ENCODE peak calls at places on chromosomes 7 and 10, in four cellular contexts. B is tibial nerve; G is CD8-positive, alpha-beta memory T cell; T is K562. H is an unnamed sample. For H3K4me1 and H3K9me3, the result is how much of the 10 kb centered on the place peaks cover.

GRCh38 chr7:116315293-116315692 is 105.0 kb downstream of the TES start:
- DNase-seq in B (no peak), G (no peak), T (no peak), H (no peak)

GRCh38 chr7:78090616-78091015 is 292.0 kb downstream of the PHTF2 start:
- DNase-seq in B (no peak), G (no peak), T (no peak), H (no peak)

GRCh38 chr7:106848851-106849442 is 16.1 kb upstream of the PIK3CG start:
- DNase-seq in B (no peak), G (no peak), T (peak), H (no peak)

GRCh38 chr7:43674559-43675436 is 54.5 kb downstream of the COA1 start:
- DNase-seq in B (no peak), G (no peak), T (peak), H (peak)

GRCh38 chr10:125159932-125160855 is at the start of gene CTBP2:
- DNase-seq in B (peak), G (no peak), T (peak), H (peak)

GRCh38 chr7:41030673-41031072 is 672.2 kb downstream of the INHBA start:
- DNase-seq in B (no peak), G (no peak), T (no peak), H (no peak)

GRCh38 chr7:131370523-131370968 is 42.9 kb downstream of the MKLN1 start:
- DNase-seq in B (no peak), G (peak), T (no peak), H (peak)

GRCh38 chr7:83852136-83852535 is 203.2 kb upstream of the SEMA3E start:
- DNase-seq in B (no peak), G (no peak), T (no peak), H (no peak)

GRCh38 chr7:105920766-105921165 is 42.3 kb upstream of the CDHR3 start:
- DNase-seq in B (no peak), G (no peak), T (no peak), H (no peak)

GRCh38 chr10:3828404-3829192 is 43.6 kb upstream of the KLF6 start:
- DNase-seq in B (no peak), G (peak), T (peak), H (peak)

GRCh38 chr10:122876493-122876855 is 2.9 kb downstream of the FAM24B start:
- DNase-seq in B (no peak), G (no peak), T (no peak), H (no peak)

GRCh38 chr10:83536426-83536825 is 602.9 kb upstream of the GHITM start:
- DNase-seq in B (no peak), G (no peak), T (no peak), H (no peak)

GRCh38 chr10:124087672-124088634 is 5.4 kb downstream of the CHST15 start:
- DNase-seq in B (no peak), G (no peak), T (no peak), H (peak)

GRCh38 chr10:93754761-93755160 is 3.0 kb upstream of the LGI1 start:
- DNase-seq in B (no peak), G (no peak), T (no peak), H (no peak)

GRCh38 chr10:117374506-117375359 is 507 bp downstream of the PDZD8 start:
- DNase-seq in B (no peak), G (no peak), T (peak), H (no peak)

GRCh38 chr10:49600046-49600445 is 10.1 kb upstream of the SLC18A3 start:
- DNase-seq in B (no peak), G (no peak), T (no peak), H (no peak)

GRCh38 chr7:24778543-24779282 is 21.4 kb upstream of the GSDME start:
- DNase-seq in B (peak), G (no peak), T (no peak), H (no peak)

GRCh38 chr10:6838118-6838517 is 258.0 kb upstream of the PRKCQ start:
- DNase-seq in B (no peak), G (no peak), T (no peak), H (no peak)

GRCh38 chr7:85068796-85069195 is 118.1 kb downstream of the SEMA3D start:
- DNase-seq in B (no peak), G (no peak), T (no peak), H (no peak)

GRCh38 chr10:124285587-124286527 is 132.9 kb downstream of the OAT start:
- DNase-seq in B (no peak), G (no peak), T (no peak), H (no peak)

GRCh38 chr10:119235381-119235780 is 28.0 kb downstream of the GRK5 start:
- DNase-seq in B (no peak), G (no peak), T (no peak), H (no peak)

GRCh38 chr10:124165827-124166226 is 72.4 kb upstream of the CHST15 start:
- DNase-seq in B (no peak), G (no peak), T (no peak), H (no peak)

GRCh38 chr7:73865738-73866445 is 4.9 kb downstream of the TMEM270 start:
- DNase-seq in B (peak), G (no peak), T (no peak), H (peak)

GRCh38 chr10:49613160-49613881 is 516 bp upstream of the CHAT start:
- DNase-seq in B (no peak), G (no peak), T (no peak), H (no peak)

GRCh38 chr7:30928254-30928872 is 16.7 kb downstream of the AQP1 start:
- DNase-seq in B (no peak), G (no peak), T (peak), H (no peak)
- H3K4me1 ChIP-seq in B (under half), G (under half), T (under half), H (under half)

GRCh38 chr7:54278847-54279246 is 263.3 kb upstream of the VSTM2A start:
- DNase-seq in B (no peak), G (no peak), T (no peak), H (no peak)
- H3K9me3 ChIP-seq in B (under half), G (under half), T (under half), H (under half)

GRCh38 chr7:120588411-120588810 is 269.5 kb downstream of the TSPAN12 start:
- DNase-seq in B (no peak), G (no peak), T (no peak), H (no peak)

GRCh38 chr7:120587281-120587680 is 270.7 kb downstream of the TSPAN12 start:
- DNase-seq in B (no peak), G (no peak), T (no peak), H (no peak)

GRCh38 chr7:120586561-120586960 is 271.4 kb downstream of the TSPAN12 start:
- DNase-seq in B (no peak), G (no peak), T (no peak), H (no peak)

GRCh38 chr7:120583835-120584586 is 273.9 kb downstream of the TSPAN12 start:
- DNase-seq in B (no peak), G (no peak), T (no peak), H (no peak)

DNA sequence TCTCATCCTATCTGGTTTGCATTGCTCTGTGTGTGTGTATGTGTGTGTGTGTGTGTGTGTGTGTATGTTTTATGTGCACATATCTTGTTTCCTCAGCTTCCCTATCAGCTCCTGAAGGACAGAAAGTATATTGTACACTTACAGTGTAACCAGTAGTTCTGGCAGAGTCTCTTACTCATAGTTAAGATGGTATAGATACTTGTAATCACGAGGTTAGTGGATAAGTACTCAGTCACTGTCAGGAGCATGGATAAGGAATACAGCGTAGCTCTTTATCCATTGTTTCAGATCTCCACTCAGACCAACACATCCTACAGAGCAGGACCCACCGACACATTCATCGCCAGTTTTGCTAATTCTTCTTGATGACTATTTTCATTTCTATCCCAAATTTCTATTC is 275.0 kb downstream of the TSPAN12 start:
- DNase-seq in B (no peak), G (no peak), T (no peak), H (no peak)
- H3K4me1 ChIP-seq in B (under half), G (under half), T (under half), H (under half)

DNA sequence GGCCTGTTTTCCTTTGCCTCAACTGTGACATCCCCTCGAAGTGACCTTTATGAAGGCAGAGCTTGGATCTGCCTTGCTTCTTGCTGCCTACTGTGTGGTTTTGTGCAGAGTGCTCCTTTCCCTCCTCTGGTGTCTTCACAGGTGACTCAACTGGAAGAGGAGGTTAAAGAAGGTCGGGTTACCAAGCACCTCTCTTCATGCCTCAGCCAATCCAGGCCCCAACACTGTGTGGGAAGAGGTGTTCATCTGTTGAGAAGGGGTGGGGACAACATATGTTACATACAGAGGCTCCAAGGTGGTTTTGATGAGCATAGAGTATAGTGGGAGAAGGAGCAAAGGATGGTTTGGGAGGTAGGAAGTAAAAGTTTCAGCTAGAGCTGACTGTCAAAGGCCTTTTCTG is 155.7 kb downstream of the AUTS2 start:
- DNase-seq in B (no peak), G (no peak), T (no peak), H (no peak)
- H3K9me3 ChIP-seq in B (under half), G (under half), T (under half), H (under half)

DNA sequence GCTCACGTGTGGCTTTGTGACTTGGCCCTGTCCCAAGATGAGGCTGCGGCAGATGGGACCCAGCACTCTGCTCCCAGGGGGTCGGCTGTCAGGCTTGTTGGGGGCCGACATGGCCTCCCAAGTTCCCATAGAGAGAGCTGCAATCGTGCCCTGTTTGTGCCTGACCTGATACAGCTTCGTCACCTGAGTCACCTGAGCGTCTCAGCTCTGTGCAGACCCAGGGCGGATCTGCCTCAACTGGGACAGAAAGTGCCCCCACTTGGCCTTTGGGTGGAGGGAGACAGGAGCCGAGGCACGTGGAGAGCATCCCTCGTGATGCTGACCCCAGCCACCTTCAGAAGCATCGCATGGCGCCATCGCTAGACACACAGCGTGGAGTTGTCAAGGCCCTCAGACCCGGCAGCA is 21.7 kb downstream of the PAPOLB start:
- DNase-seq in B (no peak), G (no peak), T (no peak), H (no peak)
- H3K4me1 ChIP-seq in B (under half), G (under half), T (under half), H (under half)

GRCh38 chr7:158164101-158165095 is 423.2 kb downstream of the PTPRN2 start:
- DNase-seq in B (no peak), G (no peak), T (no peak), H (no peak)

GRCh38 chr7:158166386-158167340 is 421.0 kb downstream of the PTPRN2 start:
- DNase-seq in B (no peak), G (no peak), T (no peak), H (no peak)

GRCh38 chr7:158165711-158166110 is 421.9 kb downstream of the PTPRN2 start:
- DNase-seq in B (no peak), G (no peak), T (no peak), H (no peak)

GRCh38 chr7:158167373-158167772 is 420.2 kb downstream of the PTPRN2 start:
- DNase-seq in B (no peak), G (no peak), T (no peak), H (no peak)
- H3K9me3 ChIP-seq in B (under half), G (under half), T (under half), H (under half)

DNA sequence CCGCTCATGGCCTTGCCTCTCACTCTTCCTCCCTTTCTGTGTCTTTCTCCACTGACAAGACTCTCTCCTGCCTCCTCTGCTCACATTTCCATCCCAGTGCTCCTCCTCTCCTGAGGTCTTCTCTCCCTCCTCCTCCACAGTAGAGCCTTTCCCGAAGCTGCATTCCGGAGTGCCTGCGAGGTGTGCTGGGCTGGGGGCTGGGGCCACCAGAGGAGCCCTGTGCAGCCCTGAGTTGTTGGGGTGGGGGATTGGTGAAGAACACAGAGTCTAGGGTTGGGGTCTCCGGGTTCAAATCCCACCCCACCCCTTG is 76.4 kb downstream of the ZMIZ1 start:
- DNase-seq in B (no peak), G (no peak), T (no peak), H (no peak)
- H3K4me1 ChIP-seq in B (half or more), G (half or more), T (half or more), H (under half)

DNA sequence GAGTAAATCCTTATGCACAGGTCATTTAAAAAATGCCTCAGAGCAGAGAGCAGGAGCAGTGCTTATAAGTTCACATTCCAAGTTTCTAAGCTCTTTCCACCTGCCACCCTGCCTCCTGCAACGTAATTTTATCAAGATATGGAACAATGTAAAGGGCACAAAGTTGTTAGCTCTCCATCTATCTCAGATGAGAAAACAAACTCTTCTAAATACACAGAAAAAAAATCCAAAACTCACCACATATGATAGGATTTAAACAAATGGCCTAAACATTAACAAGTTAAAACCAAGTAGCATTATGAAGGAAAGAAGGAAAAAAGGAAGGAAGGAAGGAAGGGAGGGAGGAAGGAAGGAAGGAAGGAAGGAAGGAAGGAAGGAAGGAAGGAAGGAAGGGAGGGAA is 1132.8 kb downstream of the GRM8 start:
- DNase-seq in B (no peak), G (no peak), T (no peak), H (no peak)
- H3K9me3 ChIP-seq in B (under half), G (under half), T (under half), H (under half)

GRCh38 chr7:6026011-6026819 is 5.0 kb upstream of the ANKRD61 start:
- DNase-seq in B (peak), G (peak), T (peak), H (peak)

GRCh38 chr7:6030988-6031387 is at the start of gene ANKRD61:
- DNase-seq in B (no peak), G (no peak), T (no peak), H (no peak)

GRCh38 chr7:6028563-6028962 is 2.6 kb upstream of the ANKRD61 start:
- DNase-seq in B (no peak), G (no peak), T (no peak), H (no peak)

GRCh38 chr7:6026917-6027316 is 4.3 kb upstream of the ANKRD61 start:
- DNase-seq in B (no peak), G (no peak), T (no peak), H (no peak)

DNA sequence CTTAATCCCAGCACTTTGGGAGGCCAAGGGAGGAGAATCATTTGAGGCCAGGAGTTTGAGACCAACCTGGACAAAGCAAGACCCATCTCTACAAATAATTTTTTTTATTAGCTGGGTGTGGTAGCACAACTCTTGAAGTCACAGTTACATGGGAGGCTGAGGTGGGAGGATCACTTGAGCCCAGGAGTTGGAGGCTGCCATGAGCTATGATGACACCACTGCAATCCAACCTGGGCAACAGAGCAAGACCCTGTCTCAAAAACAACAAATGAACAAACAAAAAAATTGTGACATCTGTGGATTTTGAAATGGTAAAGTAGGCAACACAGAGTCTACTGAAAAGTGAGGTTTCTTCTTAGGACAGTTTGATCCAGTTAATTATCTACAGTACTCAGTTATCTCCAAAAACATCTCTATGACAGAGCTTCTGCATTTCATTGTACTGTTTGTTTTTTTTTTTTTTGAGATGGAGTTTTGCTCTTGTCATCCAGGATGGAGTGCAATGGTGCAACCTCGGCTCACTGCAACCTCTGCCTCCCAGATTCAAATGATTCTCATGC is 3.3 kb upstream of the ANKRD61 start:
- DNase-seq in B (no peak), G (no peak), T (no peak), H (no peak)
- H3K4me1 ChIP-seq in B (under half), G (under half), T (under half), H (under half)

H was measured in small intestine.